ENCODE peak calls at places on chromosomes 13 and 19, in six cellular contexts. B is psoas muscle, H is HCT116, D is right cardiac atrium, U is ovary, Z is transverse colon. K is an unnamed sample.

GRCh38 chr13:105552078-105552477 is 983.4 kb downstream of the EFNB2 start:
- DNase-seq in H (no peak), Z (no peak), U (no peak), B (no peak), D (no peak), K (no peak)

GRCh38 chr13:98187862-98188261 is 10.8 kb upstream of the RNF113B start:
- DNase-seq in D (no peak), Z (no peak), U (no peak), H (no peak), B (no peak), K (no peak)

GRCh38 chr19:47713046-47714021 is at the start of gene EHD2:
- DNase-seq in D (peak; percentile 84), U (peak; percentile 85), H (no peak), Z (peak; percentile 50), B (peak; percentile 85), K (peak; percentile 56)

GRCh38 chr19:50300051-50300450 is 29.1 kb downstream of the KCNC3 start:
- DNase-seq in U (no peak), B (no peak), H (no peak), D (no peak), Z (no peak), K (no peak)

GRCh38 chr13:28611654-28612131 is 47.2 kb upstream of the POMP start:
- DNase-seq in B (no peak), D (no peak), U (no peak), H (no peak), Z (no peak), K (no peak)

GRCh38 chr13:45833663-45834062 is 17.9 kb downstream of the SIAH3 start:
- DNase-seq in D (no peak), Z (no peak), U (no peak), B (peak; percentile 85), H (peak; percentile 13), K (no peak)

GRCh38 chr19:3359850-3360493 is 6.4 kb upstream of the NFIC start:
- DNase-seq in B (no peak), D (no peak), U (no peak), H (no peak), Z (no peak), K (no peak)

GRCh38 chr13:44816701-44817684 is 172.3 kb downstream of the NUFIP1 start:
- DNase-seq in B (no peak), Z (no peak), H (peak; percentile 63), U (no peak), D (no peak), K (no peak)

GRCh38 chr19:48044561-48044960 is 682 bp upstream of the CABP5 start:
- DNase-seq in D (no peak), H (no peak), B (no peak), U (no peak), Z (no peak), K (no peak)

GRCh38 chr19:47373246-47374240 is 24.4 kb downstream of the DHX34 start:
- DNase-seq in B (no peak), D (no peak), Z (no peak), U (no peak), H (no peak), K (no peak)

GRCh38 chr13:113820813-113821651 is 42.8 kb downstream of the GAS6 start:
- DNase-seq in U (peak; percentile 81), B (peak; percentile 95), H (no peak), D (peak; percentile 77), Z (peak; percentile 63), K (no peak)
- H3K27ac ChIP-seq in U (peak overlapping the region; percentile 71), B (peak overlapping the region; percentile 90), H (no peak overlapping the region), D (peak overlapping the region; percentile 71), Z (peak overlapping the region; percentile 64), K (no peak overlapping the region)

DNA sequence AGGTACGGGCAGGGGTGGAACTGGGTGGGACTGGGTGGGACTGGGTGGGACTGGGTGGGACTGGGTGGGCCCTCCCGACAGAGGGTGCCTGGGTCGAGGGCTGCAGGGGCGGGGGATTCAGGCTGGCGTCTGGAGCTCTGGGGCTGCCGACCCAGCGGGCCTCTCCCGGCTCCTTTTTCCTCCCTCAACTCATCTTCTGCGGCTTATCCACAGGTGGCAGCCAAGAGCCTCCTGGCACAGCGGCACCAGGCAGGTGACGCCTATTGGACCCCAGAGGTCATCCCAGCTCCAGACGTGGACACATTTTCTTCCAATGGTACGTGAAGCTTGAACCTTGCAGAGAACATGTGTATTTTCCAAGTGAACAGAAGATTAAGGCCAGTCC is 533 bp downstream of the ZNF544 start:
- DNase-seq in U (no peak), B (no peak), D (no peak), H (no peak), Z (no peak), K (no peak)
- H3K27ac ChIP-seq in U (no peak overlapping the region), B (peak overlapping the region; percentile 76), D (peak overlapping the region; percentile 61), H (peak overlapping the region; percentile 98), Z (peak overlapping the region; percentile 70), K (no peak overlapping the region)

DNA sequence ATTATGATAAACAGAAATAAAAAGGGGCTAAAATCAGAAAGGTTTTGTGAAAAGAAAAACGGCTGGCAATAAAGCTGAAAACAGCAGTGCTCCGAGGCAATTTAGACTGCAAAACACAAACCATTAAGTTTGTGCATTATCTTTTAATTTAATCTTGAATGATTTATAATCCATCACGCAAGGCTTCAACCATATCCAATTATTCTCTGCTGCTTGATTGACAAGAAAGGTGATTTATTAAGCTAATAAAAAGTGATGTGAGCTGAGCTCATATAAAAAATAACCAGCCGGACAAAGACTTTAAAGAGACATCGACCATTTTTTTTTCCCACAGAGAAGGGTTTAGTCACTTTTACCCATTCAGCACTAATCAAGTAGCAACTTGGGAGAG is 33.6 kb downstream of the TSHZ3 start:
- DNase-seq in D (no peak), H (no peak), U (no peak), B (no peak), Z (no peak), K (no peak)
- H3K27ac ChIP-seq in D (no peak overlapping the region), H (no peak overlapping the region), U (no peak overlapping the region), B (no peak overlapping the region), Z (no peak overlapping the region), K (no peak overlapping the region)

DNA sequence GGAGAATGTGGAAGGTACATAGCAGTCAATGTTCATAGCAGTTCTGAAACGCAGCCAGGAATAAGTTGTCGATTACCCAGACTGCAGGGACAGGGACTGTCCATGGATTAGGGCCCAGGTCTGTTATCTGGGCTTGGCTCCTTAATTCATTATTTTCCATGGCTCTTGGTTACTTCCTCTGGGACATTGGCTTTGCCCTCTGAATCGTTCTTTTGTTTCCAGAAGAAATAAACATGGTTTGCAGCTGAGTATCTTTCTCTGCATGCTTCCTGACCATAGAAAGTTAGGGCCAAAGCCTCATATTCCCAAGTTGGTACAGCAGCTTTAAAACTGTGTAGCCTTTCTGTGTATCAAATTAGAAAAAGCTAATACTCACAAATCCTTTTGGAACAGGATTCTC is 121.7 kb upstream of the MAB21L1 start:
- DNase-seq in U (no peak), Z (no peak), D (no peak), B (no peak), H (no peak), K (no peak)
- H3K27ac ChIP-seq in U (no peak overlapping the region), Z (no peak overlapping the region), D (peak overlapping the region; percentile 45), B (no peak overlapping the region), H (no peak overlapping the region), K (no peak overlapping the region)

K was measured in colonic mucosa.